ENCODE peak calls at places on chromosome 10, in four cellular contexts. M, C, Z and W are unnamed samples.

GRCh38 chr10:62250594-62251198 is 17.9 kb downstream of the RTKN2 start:
- DNase-seq in M (no peak), C (no peak), Z (peak; percentile 74), W (no peak)

GRCh38 chr10:132755166-132755711 is 30.7 kb downstream of the NKX6-2 start:
- DNase-seq in M (no peak), C (no peak), Z (no peak), W (no peak)

GRCh38 chr10:101094113-101094512 is 32.3 kb downstream of the KAZALD1 start:
- DNase-seq in M (no peak), C (no peak), Z (no peak), W (no peak)

GRCh38 chr10:116627386-116627933 is 6.7 kb downstream of the PNLIPRP2 start:
- DNase-seq in M (peak; percentile 67), C (no peak), Z (peak; percentile 7), W (no peak)

GRCh38 chr10:14879055-14879800 is 562 bp downstream of the SUV39H2 start:
- DNase-seq in M (no peak), C (no peak), Z (peak; percentile 9), W (no peak)

GRCh38 chr10:76133597-76134255 is 702.3 kb downstream of the LRMDA start:
- DNase-seq in M (no peak), C (no peak), Z (no peak), W (no peak)

GRCh38 chr10:97333601-97334369 is 744 bp downstream of the FRAT2 start:
- DNase-seq in M (no peak), C (no peak), Z (no peak), W (peak; percentile 44)

GRCh38 chr10:57952741-57953140 is 315.0 kb downstream of the IPMK start:
- DNase-seq in M (no peak), C (no peak), Z (no peak), W (no peak)

GRCh38 chr10:61842755-61843497 is 58.6 kb upstream of the ARID5B start:
- DNase-seq in M (no peak), C (no peak), Z (no peak), W (no peak)

GRCh38 chr10:117003336-117003735 is 1.7 kb downstream of the SHTN1 start:
- DNase-seq in M (no peak), C (no peak), Z (peak; percentile 81), W (no peak)

GRCh38 chr10:125137601-125138438 is 22.5 kb downstream of the CTBP2 start:
- DNase-seq in M (no peak), C (no peak), Z (no peak), W (no peak)

GRCh38 chr10:119724630-119725549 is 960 bp upstream of the INPP5F start:
- DNase-seq in M (peak; percentile 59), C (no peak), Z (peak; percentile 37), W (peak; percentile 36)

GRCh38 chr10:50582766-50583762 is 40.7 kb downstream of the SGMS1 start:
- DNase-seq in M (no peak), C (no peak), Z (no peak), W (no peak)

GRCh38 chr10:79399242-79399831 is 46.1 kb downstream of the ZCCHC24 start:
- DNase-seq in M (peak; percentile 69), C (no peak), Z (no peak), W (peak; percentile 58)

GRCh38 chr10:104303594-104304178 is 34.6 kb downstream of the ITPRIP start:
- DNase-seq in M (no peak), C (no peak), Z (no peak), W (no peak)

GRCh38 chr10:16611037-16611436 is 89.4 kb upstream of the C1QL3 start:
- DNase-seq in M (no peak), C (no peak), Z (no peak), W (no peak)

GRCh38 chr10:64574371-64574770 is 1053.2 kb downstream of the REEP3 start:
- DNase-seq in M (no peak), C (no peak), Z (no peak), W (no peak)

GRCh38 chr10:17431871-17432311 is 22.5 kb downstream of the ST8SIA6 start:
- DNase-seq in M (peak; percentile 7), C (no peak), Z (no peak), W (no peak)

GRCh38 chr10:42933454-42934340 is 143.2 kb upstream of the RET start:
- DNase-seq in M (peak; percentile 75), C (no peak), Z (no peak), W (no peak)

GRCh38 chr10:61452655-61453641 is at the start of gene TMEM26:
- DNase-seq in M (peak; percentile 84), C (no peak), Z (no peak), W (no peak)

GRCh38 chr10:69119896-69120295 is 4.1 kb upstream of the VPS26A start:
- DNase-seq in M (no peak), C (no peak), Z (no peak), W (no peak)

GRCh38 chr10:110560012-110560411 is 7.5 kb upstream of the SMC3 start:
- DNase-seq in M (no peak), C (no peak), Z (no peak), W (no peak)

GRCh38 chr10:110563132-110563531 is 4.4 kb upstream of the SMC3 start:
- DNase-seq in M (no peak), C (no peak), Z (no peak), W (no peak)

GRCh38 chr10:110562348-110562747 is 5.1 kb upstream of the SMC3 start:
- DNase-seq in M (no peak), C (no peak), Z (no peak), W (no peak)

GRCh38 chr10:110558034-110558433 is 9.5 kb upstream of the SMC3 start:
- DNase-seq in M (no peak), C (no peak), Z (no peak), W (no peak)

DNA sequence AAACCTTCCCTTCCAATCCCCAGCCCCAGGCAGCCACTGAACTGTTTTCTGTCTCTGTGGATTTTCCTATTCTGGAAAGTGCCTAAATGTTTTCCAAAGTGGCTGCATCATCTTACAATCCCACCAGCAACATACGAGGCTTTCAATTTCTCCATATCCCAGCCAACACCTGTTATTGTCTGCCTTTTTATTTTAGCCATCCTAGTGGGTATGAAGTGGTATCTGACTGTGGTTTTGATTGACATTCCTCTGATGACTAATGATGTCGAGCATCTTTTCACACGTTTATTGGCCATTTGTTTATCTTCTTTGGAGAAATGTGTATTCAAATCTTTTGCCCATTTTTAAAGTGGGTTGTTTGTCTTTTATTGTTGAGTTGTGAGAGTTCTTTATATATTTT is 6.2 kb upstream of the SMC3 start:
- DNase-seq in M (no peak), C (no peak), Z (no peak), W (no peak)
- TF ChIP-seq SUZ12 in M (no peak), C (no peak), Z (no peak), W (no peak)

DNA sequence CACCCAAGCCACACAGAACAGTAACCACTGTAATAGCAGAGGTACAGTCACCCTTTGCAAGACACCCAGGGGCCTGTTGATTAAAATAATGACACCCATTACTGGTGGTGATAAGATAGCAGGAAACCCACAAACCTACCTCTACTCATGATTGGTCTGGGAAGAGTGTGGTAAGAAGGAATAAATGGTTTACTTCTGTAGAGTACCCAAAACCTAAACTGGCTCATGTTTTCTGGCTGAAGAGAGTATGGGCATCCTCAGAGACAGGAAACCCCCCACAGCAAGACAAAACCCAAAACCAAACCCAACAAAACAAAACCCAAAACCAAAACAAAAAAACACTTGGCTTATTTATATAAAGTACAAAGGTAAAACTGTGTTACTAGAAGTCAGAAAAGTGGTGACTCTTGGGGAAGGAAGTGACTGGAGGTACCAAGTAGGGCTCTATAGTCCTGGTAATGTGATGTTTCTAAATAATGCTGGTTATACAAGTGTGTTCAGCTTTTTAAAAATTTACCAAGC is 15.5 kb upstream of the DNAJB12 start:
- DNase-seq in M (no peak), C (peak; percentile 9), Z (no peak), W (no peak)
- TF ChIP-seq SUZ12 in M (no peak), C (no peak), Z (no peak), W (no peak)

GRCh38 chr10:11663763-11664555 is 52.5 kb upstream of the USP6NL start:
- DNase-seq in M (no peak), C (no peak), Z (no peak), W (no peak)
- TF ChIP-seq SUZ12 in M (no peak), C (no peak), Z (no peak), W (no peak)

GRCh38 chr10:33657154-33657900 is 322.9 kb upstream of the NRP1 start:
- DNase-seq in M (no peak), C (no peak), Z (peak; percentile 71), W (no peak)
- TF ChIP-seq SUZ12 in M (no peak), C (no peak), Z (no peak), W (no peak)

DNA sequence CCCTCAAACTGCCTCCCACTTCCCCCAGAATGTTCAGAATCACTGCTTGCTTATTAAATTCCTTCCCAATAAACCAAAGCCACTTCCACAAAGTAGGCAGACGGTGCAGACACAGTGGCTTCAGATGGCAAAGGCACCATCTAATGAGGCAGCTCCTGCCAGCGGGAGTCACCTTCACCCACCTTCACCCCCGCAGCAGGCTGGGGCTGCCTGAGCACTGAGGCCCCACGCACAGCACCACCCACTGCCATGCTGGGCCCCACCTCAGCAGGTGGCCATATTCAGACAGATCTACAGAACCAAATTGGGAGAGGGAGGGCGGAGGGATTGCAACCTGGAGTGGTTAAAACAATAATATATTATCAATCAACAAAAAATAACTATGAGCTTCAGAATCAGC is 118.5 kb downstream of the GRID1 start:
- DNase-seq in M (no peak), C (no peak), Z (no peak), W (no peak)
- TF ChIP-seq SUZ12 in M (no peak), C (no peak), Z (no peak), W (no peak)

GRCh38 chr10:89463846-89464537 is 49.6 kb downstream of the IFIT5 start:
- DNase-seq in M (no peak), C (no peak), Z (no peak), W (no peak)

GRCh38 chr10:89458289-89458688 is 43.9 kb downstream of the IFIT5 start:
- DNase-seq in M (no peak), C (no peak), Z (no peak), W (no peak)

GRCh38 chr10:89454561-89455347 is 40.4 kb downstream of the IFIT5 start:
- DNase-seq in M (no peak), C (no peak), Z (no peak), W (no peak)

GRCh38 chr10:89458760-89459159 is 44.4 kb downstream of the IFIT5 start:
- DNase-seq in M (no peak), C (no peak), Z (no peak), W (no peak)
- TF ChIP-seq SUZ12 in M (no peak), C (no peak), Z (no peak), W (no peak)

GRCh38 chr10:88028654-88029053 is 165.2 kb downstream of the PTEN start:
- DNase-seq in M (no peak), C (no peak), Z (peak; percentile 61), W (no peak)

GRCh38 chr10:88033793-88034192 is 170.4 kb downstream of the PTEN start:
- DNase-seq in M (peak; percentile 51), C (no peak), Z (no peak), W (no peak)

GRCh38 chr10:88033380-88033779 is 170.0 kb downstream of the PTEN start:
- DNase-seq in M (no peak), C (no peak), Z (no peak), W (no peak)

GRCh38 chr10:88028072-88028471 is 164.6 kb downstream of the PTEN start:
- DNase-seq in M (no peak), C (no peak), Z (no peak), W (no peak)

GRCh38 chr10:88032566-88032965 is 169.1 kb downstream of the PTEN start:
- DNase-seq in M (no peak), C (no peak), Z (no peak), W (no peak)
- TF ChIP-seq SUZ12 in M (no peak), C (no peak), Z (no peak), W (no peak)